ENCODE peak calls at places on chromosomes 13 and 19, in seven cellular contexts. J, K, U, I, Y, X and T are unnamed samples.

GRCh38 chr19:30318936-30319335 is 53.2 kb upstream of the ZNF536 start:
- DNase-seq in J (no peak), K (no peak), U (no peak), I (peak; percentile 4), Y (no peak), X (no peak), T (no peak)

GRCh38 chr19:30881986-30882385 is 467.2 kb downstream of the TSHZ3 start:
- DNase-seq in J (no peak), K (no peak), U (no peak), I (no peak), Y (no peak), X (no peak), T (no peak)

GRCh38 chr19:10975374-10976036 is 14.7 kb downstream of the SMARCA4 start:
- DNase-seq in J (peak; percentile 59), K (peak; percentile 47), U (peak; percentile 48), I (no peak), Y (peak; percentile 48), X (no peak), T (no peak)

GRCh38 chr19:6590458-6591319 is at the start of gene CD70:
- DNase-seq in J (no peak), K (no peak), U (no peak), I (no peak), Y (no peak), X (no peak), T (peak; percentile 42)

GRCh38 chr19:55486971-55487883 is 1.0 kb upstream of the SSC5D start:
- DNase-seq in J (peak; percentile 80), K (peak; percentile 84), U (peak; percentile 74), I (no peak), Y (no peak), X (no peak), T (peak; percentile 70)

GRCh38 chr19:10713317-10713716 is 4.6 kb upstream of the DNM2 start:
- DNase-seq in J (no peak), K (no peak), U (no peak), I (no peak), Y (peak; percentile 81), X (no peak), T (no peak)

GRCh38 chr13:33057019-33057785 is 41.0 kb downstream of the KL start:
- DNase-seq in J (no peak), K (no peak), U (peak; percentile 53), I (no peak), Y (no peak), X (no peak), T (no peak)

GRCh38 chr19:19553670-19554069 is 15.6 kb downstream of the CILP2 start:
- DNase-seq in J (no peak), K (no peak), U (no peak), I (no peak), Y (no peak), X (no peak), T (no peak)

GRCh38 chr13:39784347-39784746 is 128.9 kb downstream of the COG6 start:
- DNase-seq in J (no peak), K (no peak), U (no peak), I (no peak), Y (no peak), X (no peak), T (no peak)

GRCh38 chr13:23510544-23510916 is 59.7 kb upstream of the TNFRSF19 start:
- DNase-seq in J (no peak), K (no peak), U (no peak), I (no peak), Y (no peak), X (no peak), T (peak; percentile 72)

GRCh38 chr13:89856512-89856911 is 1491.0 kb upstream of the MIR17HG start:
- DNase-seq in J (no peak), K (no peak), U (no peak), I (no peak), Y (no peak), X (no peak), T (no peak)

GRCh38 chr13:49112782-49113525 is 107.2 kb upstream of the MLNR start:
- DNase-seq in J (no peak), K (no peak), U (no peak), I (no peak), Y (no peak), X (no peak), T (no peak)

GRCh38 chr13:106526748-106527488 is 8.5 kb downstream of the EFNB2 start:
- DNase-seq in J (no peak), K (no peak), U (no peak), I (no peak), Y (no peak), X (no peak), T (no peak)

GRCh38 chr13:111247552-111247951 is 72.9 kb upstream of the TEX29 start:
- DNase-seq in J (no peak), K (no peak), U (no peak), I (peak; percentile 60), Y (no peak), X (no peak), T (no peak)

GRCh38 chr13:73417012-73417615 is 358.3 kb downstream of the KLF5 start:
- DNase-seq in J (no peak), K (no peak), U (no peak), I (no peak), Y (no peak), X (no peak), T (no peak)

GRCh38 chr13:94988654-94989053 is 276.3 kb upstream of the SOX21 start:
- DNase-seq in J (no peak), K (no peak), U (no peak), I (no peak), Y (no peak), X (no peak), T (no peak)

GRCh38 chr19:49421039-49421877 is 2.0 kb downstream of the PTH2 start:
- DNase-seq in J (peak; percentile 72), K (peak; percentile 49), U (peak; percentile 45), I (peak; percentile 58), Y (peak; percentile 62), X (no peak), T (peak; percentile 87)

GRCh38 chr13:87676254-87677042 is 5.3 kb downstream of the SLITRK5 start:
- DNase-seq in J (no peak), K (no peak), U (no peak), I (no peak), Y (no peak), X (no peak), T (no peak)

GRCh38 chr13:106186366-106187030 is 349.0 kb downstream of the EFNB2 start:
- DNase-seq in J (no peak), K (no peak), U (no peak), I (no peak), Y (no peak), X (no peak), T (no peak)

GRCh38 chr13:103883152-103883551 is 816.9 kb upstream of the SLC10A2 start:
- DNase-seq in J (peak; percentile 64), K (peak; percentile 94), U (peak; percentile 75), I (peak; percentile 75), Y (peak; percentile 59), X (peak; percentile 69), T (peak; percentile 84)

GRCh38 chr13:88086577-88086976 is 415.4 kb downstream of the SLITRK5 start:
- DNase-seq in J (no peak), K (no peak), U (no peak), I (no peak), Y (no peak), X (no peak), T (no peak)

GRCh38 chr19:18340237-18340989 is at the start of gene PGPEP1:
- DNase-seq in J (peak; percentile 88), K (peak; percentile 85), U (peak; percentile 16), I (peak; percentile 89), Y (peak; percentile 85), X (no peak), T (peak; percentile 77)

GRCh38 chr19:5186293-5187050 is 154.1 kb downstream of the PTPRS start:
- DNase-seq in J (no peak), K (no peak), U (no peak), I (no peak), Y (no peak), X (no peak), T (no peak)

GRCh38 chr19:33409035-33409434 is 35.5 kb downstream of the CEBPG start:
- DNase-seq in J (no peak), K (no peak), U (no peak), I (no peak), Y (no peak), X (no peak), T (no peak)

GRCh38 chr19:844300-844971 is 3.6 kb downstream of the PRTN3 start:
- DNase-seq in J (no peak), K (no peak), U (no peak), I (no peak), Y (no peak), X (no peak), T (no peak)

GRCh38 chr13:99363949-99364348 is 56.8 kb upstream of the GPR183 start:
- DNase-seq in J (no peak), K (no peak), U (no peak), I (no peak), Y (no peak), X (no peak), T (no peak)
- H3K27ac ChIP-seq in J (no peak overlapping the region), K (no peak overlapping the region), U (no peak overlapping the region), I (no peak overlapping the region), Y (no peak overlapping the region), X (no peak overlapping the region), T (no peak overlapping the region)

DNA sequence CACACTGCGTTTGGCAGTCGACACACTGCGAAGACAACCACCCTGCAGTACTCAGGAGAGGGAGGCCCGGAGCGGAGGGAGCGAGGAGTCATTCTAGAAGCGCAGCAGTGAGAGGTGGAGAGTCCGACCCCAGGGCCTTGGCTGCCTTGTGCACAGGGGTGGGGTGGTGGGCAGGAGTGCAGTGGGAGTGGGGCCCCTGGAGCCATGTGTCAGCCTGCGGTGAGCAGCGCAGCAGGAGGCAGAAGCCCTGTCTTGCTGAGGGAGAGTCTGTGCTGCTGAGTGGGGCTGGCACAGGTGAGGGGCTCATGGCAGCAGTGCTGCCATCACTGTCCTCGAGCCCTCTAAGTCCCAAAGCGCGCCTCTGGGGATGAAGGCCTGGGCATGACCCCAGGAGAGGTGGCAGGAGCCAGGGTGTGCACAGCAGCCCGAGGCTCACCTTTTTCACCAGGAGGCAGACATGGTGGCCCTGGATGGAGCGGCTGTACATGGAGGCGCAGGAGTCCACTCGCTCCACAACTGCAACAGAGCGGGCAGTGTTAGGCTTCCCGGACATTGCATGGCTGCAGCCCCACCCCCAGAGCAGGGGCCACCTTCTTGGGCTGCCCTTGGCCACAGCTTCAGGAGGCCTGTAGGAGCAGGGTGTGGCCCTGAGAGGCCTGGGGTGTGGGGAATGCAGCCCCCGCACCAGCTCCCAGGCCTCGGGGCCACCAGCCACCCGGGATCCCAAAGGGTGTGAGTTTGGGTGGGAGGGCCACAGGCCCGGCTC is 11.7 kb downstream of the IZUMO4 start:
- DNase-seq in J (no peak), K (no peak), U (no peak), I (no peak), Y (no peak), X (no peak), T (no peak)
- H3K36me3 ChIP-seq in J (peaks cover 86% of the 10 kb centered on the region), K (no peaks in the 10 kb centered on the region), U (peaks cover 100% of the 10 kb centered on the region), I (no peaks in the 10 kb centered on the region), Y (no peaks in the 10 kb centered on the region), X (no peaks in the 10 kb centered on the region), T (peaks cover 45% of the 10 kb centered on the region)

GRCh38 chr13:42643076-42643475 is 69.1 kb downstream of the TNFSF11 start:
- DNase-seq in J (no peak), K (no peak), U (no peak), I (no peak), Y (no peak), X (no peak), T (no peak)

GRCh38 chr13:42633495-42633894 is 59.5 kb downstream of the TNFSF11 start:
- DNase-seq in J (no peak), K (peak; percentile 6), U (no peak), I (no peak), Y (no peak), X (no peak), T (no peak)

GRCh38 chr13:42638101-42638500 is 64.1 kb downstream of the TNFSF11 start:
- DNase-seq in J (no peak), K (no peak), U (no peak), I (no peak), Y (no peak), X (no peak), T (no peak)
- H3K4me1 ChIP-seq in J (no peaks in the 10 kb centered on the region), K (no peaks in the 10 kb centered on the region), U (no peaks in the 10 kb centered on the region), I (no peaks in the 10 kb centered on the region), Y (no peaks in the 10 kb centered on the region), X (no peaks in the 10 kb centered on the region), T (no peaks in the 10 kb centered on the region)

GRCh38 chr13:20977394-20977793 is 74.8 kb upstream of the XPO4 start:
- DNase-seq in J (no peak), K (no peak), U (no peak), I (no peak), Y (no peak), X (no peak), T (no peak)
- H3K27ac ChIP-seq in J (no peak overlapping the region), K (no peak overlapping the region), U (no peak overlapping the region), I (no peak overlapping the region), Y (no peak overlapping the region), X (no peak overlapping the region), T (no peak overlapping the region)